ENCODE peak calls at places on chromosome 9, in five cellular contexts. One of them, this sample, is unnamed.

GRCh38 chr9:113590389-113590788 is 126.9 kb downstream of the RGS3 start:
- DNase-seq in CD8-positive, alpha-beta T cell: no peak
- DNase-seq in A673: no peak
- DNase-seq in WERI-Rb-1: no peak
- DNase-seq in A549: no peak
- DNase-seq in this sample: no peak

GRCh38 chr9:3511537-3511936 is 14.3 kb downstream of the RFX3 start:
- DNase-seq in A549: peak; percentile 69
- DNase-seq in A673: peak; percentile 27
- DNase-seq in CD8-positive, alpha-beta T cell: no peak
- DNase-seq in WERI-Rb-1: no peak
- DNase-seq in this sample: no peak

GRCh38 chr9:94868462-94868861 is 142.0 kb downstream of the AOPEP start:
- DNase-seq in CD8-positive, alpha-beta T cell: no peak
- DNase-seq in A549: no peak
- DNase-seq in A673: no peak
- DNase-seq in WERI-Rb-1: no peak
- DNase-seq in this sample: no peak

GRCh38 chr9:128768581-128768980 is 3.1 kb downstream of the ZER1 start:
- DNase-seq in A549: no peak
- DNase-seq in WERI-Rb-1: no peak
- DNase-seq in A673: no peak
- DNase-seq in CD8-positive, alpha-beta T cell: no peak
- DNase-seq in this sample: no peak

GRCh38 chr9:127858041-127858512 is 3.6 kb upstream of the ENG start:
- DNase-seq in WERI-Rb-1: peak; percentile 84
- DNase-seq in A549: no peak
- DNase-seq in CD8-positive, alpha-beta T cell: no peak
- DNase-seq in A673: no peak
- DNase-seq in this sample: no peak

GRCh38 chr9:126791406-126792230 is 13.2 kb upstream of the ZBTB43 start:
- DNase-seq in A673: peak; percentile 34
- DNase-seq in WERI-Rb-1: no peak
- DNase-seq in A549: peak; percentile 90
- DNase-seq in CD8-positive, alpha-beta T cell: no peak
- DNase-seq in this sample: peak; percentile 54

GRCh38 chr9:101026824-101027223 is 1.7 kb upstream of the PLPPR1 start:
- DNase-seq in CD8-positive, alpha-beta T cell: no peak
- DNase-seq in A549: no peak
- DNase-seq in WERI-Rb-1: no peak
- DNase-seq in A673: no peak
- DNase-seq in this sample: no peak

GRCh38 chr9:108854094-108854493 is 1.7 kb downstream of the ACTL7B start:
- DNase-seq in A549: peak; percentile 17
- DNase-seq in A673: no peak
- DNase-seq in CD8-positive, alpha-beta T cell: no peak
- DNase-seq in WERI-Rb-1: no peak
- DNase-seq in this sample: no peak

GRCh38 chr9:94011134-94011533 is 56.0 kb upstream of the BARX1 start:
- DNase-seq in WERI-Rb-1: no peak
- DNase-seq in CD8-positive, alpha-beta T cell: peak; percentile 31
- DNase-seq in A549: no peak
- DNase-seq in A673: no peak
- DNase-seq in this sample: no peak

GRCh38 chr9:134325096-134325812 is 1.0 kb upstream of the RXRA start:
- DNase-seq in A673: no peak
- DNase-seq in A549: peak; percentile 39
- DNase-seq in CD8-positive, alpha-beta T cell: peak; percentile 40
- DNase-seq in WERI-Rb-1: no peak
- DNase-seq in this sample: no peak

GRCh38 chr9:86098793-86099694 is at the start of gene GOLM1:
- DNase-seq in CD8-positive, alpha-beta T cell: no peak
- DNase-seq in WERI-Rb-1: peak; percentile 63
- DNase-seq in A673: peak; percentile 77
- DNase-seq in A549: peak; percentile 63
- DNase-seq in this sample: no peak

GRCh38 chr9:132348676-132349075 is 6.1 kb downstream of the SETX start:
- DNase-seq in CD8-positive, alpha-beta T cell: no peak
- DNase-seq in A549: no peak
- DNase-seq in WERI-Rb-1: no peak
- DNase-seq in A673: no peak
- DNase-seq in this sample: no peak

GRCh38 chr9:127546125-127546832 is 65.8 kb upstream of the STXBP1 start:
- DNase-seq in WERI-Rb-1: no peak
- DNase-seq in A673: no peak
- DNase-seq in A549: peak; percentile 49
- DNase-seq in CD8-positive, alpha-beta T cell: peak; percentile 11
- DNase-seq in this sample: no peak

DNA sequence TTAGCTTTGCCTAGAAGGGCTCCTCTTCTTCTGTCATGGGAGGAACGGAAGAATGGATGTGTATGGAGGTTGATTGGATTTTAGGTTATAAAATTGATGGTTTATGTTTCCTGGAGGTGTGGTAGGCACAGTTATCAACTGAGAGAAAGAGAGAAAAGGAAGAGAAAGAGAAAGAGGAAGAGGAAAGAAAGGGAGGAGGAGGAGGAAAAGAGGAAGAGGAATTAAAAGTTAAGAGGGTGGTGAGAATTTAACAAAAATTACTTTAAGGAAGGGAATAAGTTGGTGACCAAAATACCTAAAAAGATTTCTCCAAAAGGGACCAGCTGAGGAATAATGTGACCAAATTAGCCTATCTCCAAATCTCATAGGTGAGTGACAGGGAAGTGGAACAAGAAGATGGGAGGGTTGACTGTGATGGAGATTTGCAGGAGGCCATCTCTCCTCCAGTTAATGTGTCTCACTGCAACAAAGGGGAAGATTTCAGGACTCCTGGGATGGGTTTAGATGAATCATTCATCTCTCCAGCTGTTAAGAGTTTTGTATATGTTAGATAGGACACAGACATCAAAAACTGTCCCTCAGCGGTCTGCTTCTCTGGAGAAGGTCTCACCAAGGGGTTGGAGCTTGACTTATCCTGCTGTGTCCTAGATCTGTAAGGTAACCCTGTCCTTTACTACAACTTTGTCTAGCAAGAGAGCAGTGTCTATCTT is 76.0 kb upstream of the TMC1 start:
- DNase-seq in A673: peak; percentile 6
- DNase-seq in A549: no peak
- DNase-seq in CD8-positive, alpha-beta T cell: no peak
- DNase-seq in WERI-Rb-1: no peak
- DNase-seq in this sample: no peak
- H3K27ac ChIP-seq in A673: no peak overlapping the region
- H3K27ac ChIP-seq in A549: peak overlapping the region; percentile 91
- H3K27ac ChIP-seq in CD8-positive, alpha-beta T cell: no peak overlapping the region
- H3K27ac ChIP-seq in WERI-Rb-1: no peak overlapping the region
- H3K27ac ChIP-seq in this sample: no peak overlapping the region

GRCh38 chr9:123550012-123550411 is 194.0 kb downstream of the CRB2 start:
- DNase-seq in CD8-positive, alpha-beta T cell: no peak
- DNase-seq in A549: no peak
- DNase-seq in WERI-Rb-1: no peak
- DNase-seq in A673: no peak
- DNase-seq in this sample: no peak

GRCh38 chr9:123548749-123549545 is 192.9 kb downstream of the CRB2 start:
- DNase-seq in WERI-Rb-1: no peak
- DNase-seq in A673: no peak
- DNase-seq in A549: no peak
- DNase-seq in CD8-positive, alpha-beta T cell: no peak
- DNase-seq in this sample: no peak

GRCh38 chr9:123550797-123551196 is 194.8 kb downstream of the CRB2 start:
- DNase-seq in A673: peak; percentile 9
- DNase-seq in CD8-positive, alpha-beta T cell: no peak
- DNase-seq in WERI-Rb-1: peak; percentile 64
- DNase-seq in A549: no peak
- DNase-seq in this sample: no peak

GRCh38 chr9:123552530-123552929 is 196.5 kb downstream of the CRB2 start:
- DNase-seq in CD8-positive, alpha-beta T cell: no peak
- DNase-seq in A673: no peak
- DNase-seq in WERI-Rb-1: no peak
- DNase-seq in A549: no peak
- DNase-seq in this sample: no peak

GRCh38 chr9:123551636-123552203 is 195.7 kb downstream of the CRB2 start:
- DNase-seq in A549: no peak
- DNase-seq in A673: no peak
- DNase-seq in WERI-Rb-1: no peak
- DNase-seq in CD8-positive, alpha-beta T cell: no peak
- DNase-seq in this sample: no peak
- TF ChIP-seq CTCF in A549: no peak
- TF ChIP-seq CTCF in A673: no peak
- TF ChIP-seq CTCF in WERI-Rb-1: no peak
- TF ChIP-seq CTCF in CD8-positive, alpha-beta T cell: no peak
- TF ChIP-seq CTCF in this sample: no peak

DNA sequence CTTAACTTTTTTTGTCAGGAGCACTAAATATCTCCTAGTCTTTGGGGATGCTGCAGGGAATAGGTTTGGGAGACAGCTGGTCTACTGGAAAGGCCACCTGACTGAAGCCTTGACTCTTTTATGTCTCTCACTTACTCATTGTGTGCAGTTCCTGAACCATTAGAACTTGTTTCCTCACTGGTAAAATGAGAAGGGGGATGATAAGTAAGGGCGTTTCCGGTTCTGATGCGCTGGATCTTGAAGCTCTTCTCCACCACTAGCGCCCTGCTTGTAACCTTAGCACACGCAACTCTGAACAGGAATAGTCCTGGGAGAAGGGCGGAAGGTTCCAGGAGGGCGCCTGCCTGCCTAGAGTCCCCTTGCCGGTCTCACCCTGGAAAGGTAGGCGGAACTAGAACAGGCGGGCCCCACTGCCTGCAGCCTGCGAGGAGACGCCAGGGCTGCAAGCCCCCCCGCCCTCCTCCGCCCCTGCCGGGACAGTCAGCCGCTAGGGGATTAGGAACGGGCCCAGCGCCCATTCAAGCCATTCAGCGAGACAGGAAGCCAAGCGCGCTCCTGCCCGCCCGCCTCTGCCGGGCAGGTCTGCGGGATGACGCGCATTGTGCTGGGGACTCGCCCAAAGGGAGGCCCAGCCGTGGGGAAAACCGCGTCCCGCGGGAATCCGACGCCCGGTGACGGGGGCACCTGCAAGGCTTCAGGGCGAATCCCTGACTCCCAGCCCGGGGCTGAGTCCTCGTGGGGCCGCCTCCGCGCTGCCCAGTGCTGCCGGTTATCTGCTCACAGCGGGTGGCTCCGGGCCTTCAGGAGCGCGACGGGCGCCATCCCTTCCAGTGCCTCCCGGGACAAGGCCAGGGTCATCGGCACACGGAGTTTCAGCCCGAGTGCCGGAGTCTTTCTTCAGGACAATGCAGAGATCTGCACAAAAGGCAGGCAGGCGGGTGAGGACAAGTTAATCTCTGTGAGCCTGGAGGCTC is 44.0 kb upstream of the XPA start:
- DNase-seq in WERI-Rb-1: no peak
- DNase-seq in CD8-positive, alpha-beta T cell: peak; percentile 30
- DNase-seq in A673: peak; percentile 74
- DNase-seq in A549: no peak
- DNase-seq in this sample: no peak
- H3K4me3 ChIP-seq in WERI-Rb-1: no peak overlapping the region
- H3K4me3 ChIP-seq in CD8-positive, alpha-beta T cell: peak overlapping the region; percentile 50
- H3K4me3 ChIP-seq in A673: peak overlapping the region; percentile 40
- H3K4me3 ChIP-seq in A549: no peak overlapping the region
- H3K4me3 ChIP-seq in this sample: peak overlapping the region; percentile 44

DNA sequence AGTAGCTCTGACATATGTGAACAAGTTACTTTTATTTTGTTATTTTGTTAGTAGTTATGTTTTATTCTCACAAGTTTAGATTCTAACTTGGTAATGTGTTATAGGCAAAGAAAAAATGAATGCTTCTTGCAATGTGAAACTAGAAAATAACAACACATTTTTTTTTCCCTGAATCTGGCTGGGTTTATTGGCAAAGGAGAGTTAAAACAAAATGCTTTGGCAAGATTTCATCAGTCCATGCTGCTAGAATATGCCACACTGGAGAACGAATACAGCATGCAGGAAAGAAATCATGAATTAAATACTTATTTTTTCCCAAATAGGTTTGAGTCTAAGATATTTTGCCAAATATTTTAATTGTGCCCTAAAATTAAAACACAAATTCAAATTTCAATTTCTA is 1048.1 kb upstream of the ACO1 start:
- DNase-seq in WERI-Rb-1: no peak
- DNase-seq in A673: no peak
- DNase-seq in CD8-positive, alpha-beta T cell: no peak
- DNase-seq in A549: no peak
- DNase-seq in this sample: no peak
- H3K27ac ChIP-seq in WERI-Rb-1: no peak overlapping the region
- H3K27ac ChIP-seq in A673: no peak overlapping the region
- H3K27ac ChIP-seq in CD8-positive, alpha-beta T cell: no peak overlapping the region
- H3K27ac ChIP-seq in A549: no peak overlapping the region
- H3K27ac ChIP-seq in this sample: no peak overlapping the region

GRCh38 chr9:14542071-14542470 is 151.2 kb downstream of the ZDHHC21 start:
- DNase-seq in WERI-Rb-1: no peak
- DNase-seq in A549: no peak
- DNase-seq in CD8-positive, alpha-beta T cell: no peak
- DNase-seq in A673: no peak
- DNase-seq in this sample: no peak

GRCh38 chr9:14546693-14547092 is 146.5 kb downstream of the ZDHHC21 start:
- DNase-seq in A673: no peak
- DNase-seq in A549: no peak
- DNase-seq in CD8-positive, alpha-beta T cell: no peak
- DNase-seq in WERI-Rb-1: no peak
- DNase-seq in this sample: no peak

DNA sequence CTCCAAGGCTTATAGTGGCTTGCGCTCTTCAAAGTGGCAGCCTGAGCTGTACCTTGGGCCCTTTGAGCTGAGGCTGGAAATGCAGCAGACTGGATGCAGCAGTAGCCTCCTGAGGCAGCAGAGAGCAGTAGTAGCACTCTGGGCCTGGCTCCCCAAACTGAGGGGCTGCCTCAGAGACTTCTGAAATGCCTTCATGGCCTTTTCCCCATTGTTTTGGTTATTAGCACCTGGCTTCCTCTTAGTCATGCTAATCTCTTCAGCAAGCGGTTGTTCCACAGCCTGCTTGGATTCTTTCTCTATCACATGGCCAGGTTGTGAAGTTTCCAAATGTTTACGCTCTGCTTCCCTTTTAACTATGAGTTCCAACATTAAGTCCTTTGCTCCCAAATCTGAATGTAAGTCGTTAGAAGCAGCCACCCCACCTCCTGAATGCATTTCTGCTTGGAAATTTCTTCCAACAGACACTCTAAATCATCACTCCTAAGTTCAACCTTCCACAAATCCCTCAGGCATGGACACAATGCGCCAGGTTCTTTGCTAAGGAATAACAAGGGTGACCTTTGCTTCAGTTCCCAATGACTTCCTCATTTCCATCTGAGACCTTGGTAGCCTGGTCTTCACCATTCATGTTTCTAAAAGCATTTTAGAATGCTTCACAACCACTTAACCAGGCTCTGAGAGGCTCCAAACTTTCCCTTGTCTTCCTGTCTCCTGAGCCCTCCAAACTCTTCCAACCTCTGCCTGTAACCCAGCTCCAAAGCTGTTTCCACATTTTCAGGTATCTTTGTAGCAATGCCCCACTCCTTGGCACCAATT is 145.8 kb downstream of the ZDHHC21 start:
- DNase-seq in A549: no peak
- DNase-seq in A673: no peak
- DNase-seq in CD8-positive, alpha-beta T cell: no peak
- DNase-seq in WERI-Rb-1: no peak
- DNase-seq in this sample: no peak
- TF ChIP-seq CTCF in A549: no peak
- TF ChIP-seq CTCF in A673: no peak
- TF ChIP-seq CTCF in CD8-positive, alpha-beta T cell: no peak
- TF ChIP-seq CTCF in WERI-Rb-1: peak; percentile 22
- TF ChIP-seq CTCF in this sample: no peak

GRCh38 chr9:79256691-79257213 is 315.0 kb upstream of the TLE4 start:
- DNase-seq in A673: peak; percentile 93
- DNase-seq in A549: no peak
- DNase-seq in WERI-Rb-1: peak; percentile 90
- DNase-seq in CD8-positive, alpha-beta T cell: no peak
- DNase-seq in this sample: no peak
- H3K4me3 ChIP-seq in A673: peak overlapping the region; percentile 11
- H3K4me3 ChIP-seq in A549: no peak overlapping the region
- H3K4me3 ChIP-seq in WERI-Rb-1: peak overlapping the region; percentile 54
- H3K4me3 ChIP-seq in CD8-positive, alpha-beta T cell: no peak overlapping the region
- H3K4me3 ChIP-seq in this sample: no peak overlapping the region